ENCODE peak calls at places on chromosomes 11 and 22, in seven cellular contexts. G is activated B cell treated with CpG ODN at 0.5 μM for 24 hours; Q is Right ventricle myocardium inferior; D is activated CD4-positive, CD25-positive, alpha-beta regulatory T cell treated with anti-CD3 and anti-CD28 coated beads, Interleukin-2, amount 50 U/mL, for 24 hours; C is right lobe of liver; F is naive thymus-derived CD8-positive, alpha-beta T cell; S is activated CD8-positive, alpha-beta T cell treated with anti-CD3 and anti-CD28 coated beads, Interleukin-2, amount 10 ng/mL, durations not matched to agents 7 days and 5 days. A is an unnamed sample.

GRCh38 chr11:4064278-4064955 is 30.2 kb upstream of the RRM1 start:
- ATAC-seq in G (no peak), Q (peak; percentile 30), D (no peak), C (peak; percentile 25), F (no peak), S (no peak), A (no peak)

GRCh38 chr11:13316528-13316961 is 39.0 kb downstream of the BMAL1 start:
- ATAC-seq in G (peak; percentile 96), Q (peak; percentile 78), D (peak; percentile 47), C (no peak), F (no peak), S (no peak), A (peak; percentile 77)

GRCh38 chr11:134425816-134426536 is 13.9 kb upstream of the B3GAT1 start:
- ATAC-seq in G (no peak), Q (no peak), D (no peak), C (no peak), F (no peak), S (no peak), A (no peak)

GRCh38 chr22:23832226-23833016 is 6.4 kb downstream of the DERL3 start:
- ATAC-seq in G (no peak), Q (no peak), D (no peak), C (no peak), F (no peak), S (no peak), A (no peak)

GRCh38 chr22:29260601-29261315 is 7.0 kb downstream of the RHBDD3 start:
- ATAC-seq in G (no peak), Q (no peak), D (no peak), C (peak; percentile 4), F (no peak), S (no peak), A (no peak)

GRCh38 chr22:22587577-22588188 is 28.6 kb upstream of the PRAME start:
- ATAC-seq in G (no peak), Q (no peak), D (no peak), C (no peak), F (no peak), S (no peak), A (no peak)

GRCh38 chr11:44615041-44615513 is 49.6 kb downstream of the CD82 start:
- ATAC-seq in G (no peak), Q (peak; percentile 41), D (no peak), C (peak; percentile 64), F (no peak), S (no peak), A (no peak)

GRCh38 chr11:33001281-33001680 is 14.4 kb upstream of the DEPDC7 start:
- ATAC-seq in G (no peak), Q (no peak), D (no peak), C (no peak), F (no peak), S (no peak), A (no peak)

GRCh38 chr11:96329855-96330510 is 13.0 kb downstream of the MAML2 start:
- ATAC-seq in G (no peak), Q (no peak), D (no peak), C (no peak), F (no peak), S (peak; percentile 24), A (no peak)

GRCh38 chr11:65919151-65920034 is at the start of gene DRAP1:
- ATAC-seq in G (peak; percentile 87), Q (peak; percentile 96), D (peak; percentile 96), C (peak; percentile 90), F (peak; percentile 86), S (peak; percentile 95), A (peak; percentile 94)

GRCh38 chr11:18310800-18311340 is 11.1 kb downstream of the HPS5 start:
- ATAC-seq in G (peak; percentile 83), Q (no peak), D (no peak), C (peak; percentile 81), F (no peak), S (no peak), A (no peak)

GRCh38 chr22:28791124-28791523 is 9.2 kb downstream of the XBP1 start:
- ATAC-seq in G (no peak), Q (no peak), D (no peak), C (no peak), F (no peak), S (no peak), A (no peak)

GRCh38 chr11:104120493-104121200 is 43.3 kb downstream of the PDGFD start:
- ATAC-seq in G (no peak), Q (no peak), D (no peak), C (no peak), F (no peak), S (peak; percentile 19), A (no peak)

GRCh38 chr11:16891170-16891569 is 123.0 kb downstream of the PLEKHA7 start:
- ATAC-seq in G (no peak), Q (no peak), D (no peak), C (no peak), F (no peak), S (no peak), A (no peak)

GRCh38 chr11:34986883-34987525 is 70.6 kb downstream of the PDHX start:
- ATAC-seq in G (no peak), Q (no peak), D (no peak), C (peak; percentile 29), F (no peak), S (no peak), A (no peak)

GRCh38 chr11:108620958-108621772 is 27.6 kb upstream of the EXPH5 start:
- ATAC-seq in G (no peak), Q (no peak), D (peak; percentile 84), C (no peak), F (no peak), S (no peak), A (no peak)